ENCODE peak calls at places on chromosomes 13 and 19, in nine cellular contexts. I, O, Y, H, F, W, A, C and T are unnamed samples.

GRCh38 chr13:87999791-88000190 is 328.6 kb downstream of the SLITRK5 start:
- DNase-seq in I (no peak), H (no peak), Y (no peak), C (no peak), A (no peak), F (no peak), O (no peak), W (no peak), T (no peak)

GRCh38 chr13:113736258-113736731 is 22.7 kb upstream of the TMEM255B start:
- DNase-seq in A (no peak), O (no peak), F (no peak), H (no peak), C (no peak), I (peak; percentile 57), Y (no peak), W (no peak), T (no peak)

GRCh38 chr13:114112231-114112825 is 20.1 kb downstream of the RASA3 start:
- DNase-seq in H (no peak), Y (peak; percentile 54), F (peak; percentile 44), O (no peak), I (no peak), A (no peak), W (peak; percentile 75), C (peak; percentile 79), T (peak; percentile 38)

GRCh38 chr13:23695711-23696512 is 125.7 kb downstream of the TNFRSF19 start:
- DNase-seq in Y (no peak), F (peak; percentile 59), W (no peak), A (no peak), O (no peak), C (peak; percentile 69), H (peak; percentile 48), I (peak; percentile 34), T (peak; percentile 48)

GRCh38 chr13:42266464-42266863 is 5.5 kb upstream of the AKAP11 start:
- DNase-seq in O (no peak), F (no peak), W (no peak), H (no peak), Y (no peak), I (no peak), C (no peak), A (no peak), T (no peak)

GRCh38 chr19:49434907-49435577 is 6.3 kb downstream of the SLC17A7 start:
- DNase-seq in F (no peak), W (no peak), A (no peak), O (no peak), Y (no peak), I (no peak), H (no peak), C (no peak), T (no peak)

GRCh38 chr13:80957019-80957650 is 616.2 kb upstream of the SPRY2 start:
- DNase-seq in A (no peak), F (no peak), C (no peak), H (no peak), Y (no peak), I (no peak), W (no peak), O (no peak), T (no peak)

GRCh38 chr13:50377726-50378270 is 362.6 kb downstream of the KCNRG start:
- DNase-seq in A (no peak), W (no peak), H (no peak), I (no peak), F (no peak), O (no peak), Y (no peak), C (no peak), T (no peak)

GRCh38 chr19:44807652-44808462 is 1.0 kb upstream of the BCAM start:
- DNase-seq in Y (no peak), W (no peak), A (no peak), I (peak; percentile 46), H (peak; percentile 69), O (no peak), F (no peak), C (peak; percentile 98), T (no peak)
- TF ChIP-seq CTCF in Y (peak; percentile 28), W (no peak), A (peak; percentile 44), I (peak; percentile 22), H (peak; percentile 47), O (peak; percentile 20), F (no peak), C (peak; percentile 85), T (peak; percentile 22)

DNA sequence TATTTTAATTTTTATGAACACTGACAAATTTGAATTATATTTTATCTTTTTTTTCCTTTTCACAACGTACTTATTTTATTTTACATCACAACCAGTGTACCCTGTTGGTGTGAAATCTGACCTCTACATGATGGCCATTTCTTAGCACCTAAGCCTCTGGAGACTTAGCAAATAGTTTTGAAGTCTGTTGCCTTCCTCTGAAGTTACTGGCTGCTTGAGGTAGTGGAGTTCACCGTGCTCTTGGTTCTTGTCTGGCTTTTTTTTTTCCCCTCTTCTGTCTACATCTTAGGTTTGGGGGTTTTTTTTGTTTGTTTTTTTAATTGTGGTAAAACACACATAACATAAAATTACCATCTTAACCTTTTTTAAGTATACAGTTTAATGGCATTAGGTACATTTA is 94.2 kb upstream of the MLNR start:
- DNase-seq in A (no peak), I (no peak), W (no peak), F (no peak), C (no peak), O (no peak), Y (no peak), H (no peak), T (no peak)
- TF ChIP-seq CTCF in A (no peak), I (no peak), W (no peak), F (no peak), C (no peak), O (no peak), Y (no peak), H (no peak), T (no peak)

GRCh38 chr19:30717381-30717780 is 345.2 kb downstream of the ZNF536 start:
- DNase-seq in I (no peak), O (no peak), W (peak; percentile 68), A (no peak), F (no peak), H (no peak), C (no peak), Y (no peak), T (no peak)

GRCh38 chr19:30718728-30719127 is 346.5 kb downstream of the ZNF536 start:
- DNase-seq in H (no peak), Y (no peak), I (no peak), C (no peak), A (no peak), F (no peak), W (peak; percentile 78), O (no peak), T (no peak)

GRCh38 chr19:30718014-30718413 is 345.8 kb downstream of the ZNF536 start:
- DNase-seq in O (no peak), W (no peak), H (no peak), I (no peak), F (no peak), A (no peak), Y (no peak), C (no peak), T (no peak)

GRCh38 chr19:30719991-30720329 is 347.8 kb downstream of the ZNF536 start:
- DNase-seq in Y (no peak), H (no peak), F (no peak), W (peak; percentile 83), A (no peak), O (no peak), C (peak; percentile 70), I (no peak), T (no peak)

DNA sequence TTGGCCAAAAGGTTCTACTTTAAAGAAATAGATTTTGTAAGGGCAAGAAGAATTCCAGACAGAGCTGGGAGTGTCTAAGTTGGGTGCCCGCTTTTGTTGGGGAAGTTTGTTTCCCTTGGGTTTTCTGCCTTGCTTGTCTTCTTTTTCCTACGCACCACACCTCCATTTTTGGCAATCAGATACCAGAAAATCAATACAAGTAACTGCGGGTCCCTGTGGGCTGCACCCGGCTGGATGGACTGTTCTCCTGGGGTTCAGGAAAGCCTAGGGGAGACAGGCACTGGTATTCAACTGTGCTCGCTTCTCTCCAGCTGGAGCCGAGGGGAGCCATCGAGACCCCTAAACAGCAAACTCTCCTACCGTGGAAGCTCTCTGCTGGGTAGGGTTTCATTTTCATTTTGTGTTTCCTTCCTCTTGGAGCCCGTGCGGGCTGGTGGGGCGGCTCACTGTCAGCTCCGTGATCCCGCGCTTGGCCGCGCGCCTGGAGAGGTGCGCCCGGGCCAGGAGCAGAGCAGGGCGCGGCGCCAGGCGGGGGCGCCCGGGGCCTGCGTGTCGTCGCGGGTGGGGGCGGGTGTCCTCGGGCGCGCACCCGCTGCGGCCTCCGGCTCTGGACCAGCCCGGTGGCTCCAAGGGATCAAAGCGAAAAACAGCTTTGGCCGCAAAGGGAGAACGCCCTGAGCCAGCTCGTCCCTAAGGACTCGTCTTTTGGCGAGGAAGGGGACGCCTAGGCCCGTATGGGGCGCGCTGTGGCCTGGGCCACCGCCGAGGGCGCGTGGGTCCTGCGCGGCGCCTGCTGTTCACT is 347.2 kb downstream of the ZNF536 start:
- DNase-seq in A (no peak), I (peak; percentile 44), C (peak; percentile 73), F (peak; percentile 59), O (no peak), W (peak; percentile 87), Y (no peak), H (peak; percentile 39), T (no peak)
- TF ChIP-seq CTCF in A (no peak), I (no peak), C (peak; percentile 45), F (no peak), O (no peak), W (no peak), Y (no peak), H (no peak), T (no peak)

GRCh38 chr19:4974855-4975469 is 6.0 kb downstream of the KDM4B start:
- DNase-seq in W (no peak), O (no peak), F (no peak), H (no peak), C (no peak), I (no peak), Y (no peak), A (no peak), T (no peak)

GRCh38 chr19:4977299-4978174 is 8.6 kb downstream of the KDM4B start:
- DNase-seq in W (no peak), H (no peak), O (no peak), Y (no peak), F (no peak), I (no peak), C (no peak), A (no peak), T (no peak)

GRCh38 chr19:4980087-4980486 is 11.2 kb downstream of the KDM4B start:
- DNase-seq in A (no peak), W (no peak), I (no peak), Y (no peak), O (no peak), C (no peak), F (no peak), H (no peak), T (no peak)

GRCh38 chr19:4979211-4979807 is 10.4 kb downstream of the KDM4B start:
- DNase-seq in O (no peak), W (no peak), I (no peak), Y (no peak), C (no peak), A (no peak), H (no peak), F (no peak), T (no peak)

DNA sequence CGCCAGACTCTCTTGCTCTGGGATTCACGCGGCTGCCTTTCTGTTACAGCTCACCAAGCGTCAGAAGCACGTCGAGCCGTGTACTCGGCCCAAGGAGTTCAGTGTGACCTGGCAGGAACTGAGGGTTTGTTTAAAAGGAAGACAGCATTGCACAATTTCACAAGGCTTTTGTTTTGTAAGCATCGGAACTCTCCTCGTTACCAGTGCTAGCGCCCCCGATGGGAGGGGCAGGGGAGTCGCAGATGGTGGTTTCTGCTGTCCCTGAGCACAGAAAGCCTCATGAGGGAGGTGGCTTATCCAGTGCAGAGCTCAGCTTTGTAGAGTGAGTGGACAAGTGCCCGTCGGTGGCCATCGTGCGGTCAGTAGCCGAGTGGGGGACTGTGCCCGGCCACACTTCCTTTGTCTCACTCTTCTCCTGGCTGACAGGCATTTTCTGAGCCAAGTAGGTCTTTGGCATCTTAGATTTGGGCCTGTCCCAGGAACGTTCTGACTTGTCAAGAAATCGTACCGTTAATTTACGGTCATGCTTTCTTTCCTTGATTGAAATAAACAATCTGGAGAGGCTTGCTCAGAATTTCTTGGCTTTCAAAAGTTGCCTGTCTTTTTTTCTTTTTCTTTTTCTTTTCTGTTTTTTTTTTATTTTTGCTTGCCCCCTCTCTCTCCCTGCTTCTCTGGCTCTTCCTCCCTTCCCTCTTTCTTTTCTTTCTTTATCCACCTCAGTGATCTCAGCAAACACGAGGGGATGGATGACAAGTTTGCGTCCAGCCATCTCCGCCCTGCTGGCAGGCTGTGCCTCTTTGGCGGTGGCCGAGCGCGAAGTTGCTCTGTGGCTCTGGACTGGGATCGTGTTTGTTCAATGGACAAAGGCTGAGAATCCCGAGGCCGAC is 7.7 kb downstream of the KDM4B start:
- DNase-seq in F (peak; percentile 81), Y (peak; percentile 91), O (peak; percentile 59), W (peak; percentile 94), H (peak; percentile 53), A (no peak), C (peak; percentile 83), I (peak; percentile 45), T (peak; percentile 90)
- TF ChIP-seq CTCF in F (no peak), Y (peak; percentile 25), O (peak; percentile 38), W (no peak), H (no peak), A (peak; percentile 24), C (peak; percentile 65), I (no peak), T (peak; percentile 68)